ENCODE peak calls at places on chromosomes 3 and 15, in five cellular contexts. S is stomach, A is AG04450, E is breast epithelium, H is prostate gland. G is an unnamed sample.

GRCh38 chr15:100602822-100603393 is 519 bp downstream of the ASB7 start:
- DNase-seq in S (no peak), A (no peak), E (peak), H (peak), G (no peak)

GRCh38 chr15:40354408-40355171 is 3.4 kb upstream of the DISP2 start:
- DNase-seq in S (no peak), A (no peak), E (no peak), H (no peak), G (no peak)

GRCh38 chr3:8152826-8153418 is 348.7 kb upstream of the LMCD1 start:
- DNase-seq in S (no peak), A (no peak), E (no peak), H (no peak), G (no peak)

GRCh38 chr15:53209396-53210042 is 419.4 kb upstream of the ONECUT1 start:
- DNase-seq in S (no peak), A (no peak), E (no peak), H (no peak), G (no peak)

GRCh38 chr3:4986175-4986610 is 7.0 kb downstream of the BHLHE40 start:
- DNase-seq in S (no peak), A (no peak), E (no peak), H (no peak), G (no peak)

GRCh38 chr15:75231836-75232235 is 26.3 kb upstream of the GOLGA6C start:
- DNase-seq in S (no peak), A (no peak), E (no peak), H (no peak), G (no peak)

GRCh38 chr3:110344897-110345767 is 726.5 kb upstream of the NECTIN3 start:
- DNase-seq in S (no peak), A (no peak), E (no peak), H (no peak), G (no peak)

GRCh38 chr3:156140196-156140595 is 19.8 kb downstream of the KCNAB1 start:
- DNase-seq in S (no peak), A (no peak), E (no peak), H (no peak), G (no peak)

GRCh38 chr3:45915518-45916231 is 27.6 kb upstream of the CXCR6 start:
- DNase-seq in S (peak), A (peak), E (no peak), H (no peak), G (no peak)

GRCh38 chr15:31306036-31306425 is 20.6 kb upstream of the KLF13 start:
- DNase-seq in S (no peak), A (no peak), E (no peak), H (no peak), G (no peak)

GRCh38 chr3:115325539-115325938 is 178.5 kb upstream of the ZBTB20 start:
- DNase-seq in S (no peak), A (peak), E (no peak), H (no peak), G (no peak)

GRCh38 chr15:70826634-70827033 is 27.3 kb downstream of the LARP6 start:
- DNase-seq in S (no peak), A (no peak), E (no peak), H (no peak), G (no peak)

GRCh38 chr3:46852329-46852720 is 10.9 kb downstream of the MYL3 start:
- DNase-seq in S (no peak), A (no peak), E (peak), H (no peak), G (no peak)

GRCh38 chr3:52771702-52772101 is 962 bp upstream of the NEK4 start:
- DNase-seq in S (no peak), A (no peak), E (no peak), H (no peak), G (peak)

GRCh38 chr3:87025636-87026035 is 34.7 kb upstream of the VGLL3 start:
- DNase-seq in S (no peak), A (no peak), E (no peak), H (no peak), G (no peak)

GRCh38 chr3:39000008-39000450 is 51.7 kb downstream of the SCN11A start:
- DNase-seq in S (no peak), A (peak), E (no peak), H (no peak), G (no peak)

GRCh38 chr15:70271422-70272088 is 173.8 kb upstream of the TLE3 start:
- DNase-seq in S (no peak), A (peak), E (no peak), H (no peak), G (no peak)

GRCh38 chr3:136070334-136070733 is 104.8 kb downstream of the PPP2R3A start:
- DNase-seq in S (no peak), A (peak), E (no peak), H (no peak), G (no peak)

GRCh38 chr15:88992912-88993376 is 79.8 kb upstream of the MFGE8 start:
- DNase-seq in S (no peak), A (no peak), E (no peak), H (no peak), G (no peak)

GRCh38 chr3:126818696-126819095 is 114.7 kb downstream of the CHCHD6 start:
- DNase-seq in S (no peak), A (no peak), E (no peak), H (no peak), G (no peak)

GRCh38 chr15:85832389-85832788 is 37.7 kb upstream of the KLHL25 start:
- DNase-seq in S (no peak), A (no peak), E (no peak), H (no peak), G (no peak)

GRCh38 chr15:73897441-73898261 is 24.3 kb downstream of the TBC1D21 start:
- DNase-seq in S (peak), A (peak), E (no peak), H (no peak), G (no peak)

GRCh38 chr3:175266478-175266877 is 407.3 kb downstream of the NAALADL2 start:
- DNase-seq in S (no peak), A (no peak), E (no peak), H (no peak), G (no peak)

GRCh38 chr3:70849911-70850699 is 537.7 kb upstream of the MDFIC2 start:
- DNase-seq in S (no peak), A (peak), E (no peak), H (peak), G (no peak)

GRCh38 chr15:63023351-63023945 is 19.1 kb upstream of the TPM1 start:
- DNase-seq in S (no peak), A (no peak), E (no peak), H (no peak), G (no peak)

GRCh38 chr3:172305552-172305951 is 142.7 kb downstream of the GHSR start:
- DNase-seq in S (no peak), A (no peak), E (no peak), H (no peak), G (no peak)

GRCh38 chr3:117921908-117922456 is 1112.7 kb downstream of the IGSF11 start:
- DNase-seq in S (no peak), A (no peak), E (no peak), H (no peak), G (no peak)

GRCh38 chr15:75338661-75339240 is 2.9 kb downstream of the COMMD4 start:
- DNase-seq in S (no peak), A (no peak), E (no peak), H (no peak), G (no peak)

GRCh38 chr15:41215708-41216107 is 14.8 kb downstream of the EXD1 start:
- DNase-seq in S (no peak), A (no peak), E (no peak), H (no peak), G (no peak)

GRCh38 chr15:91224750-91225380 is 124.8 kb downstream of the SV2B start:
- DNase-seq in S (no peak), A (no peak), E (no peak), H (peak), G (peak)

GRCh38 chr3:61371123-61371522 is 119.9 kb upstream of the FHIT start:
- DNase-seq in S (no peak), A (no peak), E (no peak), H (no peak), G (no peak)

DNA sequence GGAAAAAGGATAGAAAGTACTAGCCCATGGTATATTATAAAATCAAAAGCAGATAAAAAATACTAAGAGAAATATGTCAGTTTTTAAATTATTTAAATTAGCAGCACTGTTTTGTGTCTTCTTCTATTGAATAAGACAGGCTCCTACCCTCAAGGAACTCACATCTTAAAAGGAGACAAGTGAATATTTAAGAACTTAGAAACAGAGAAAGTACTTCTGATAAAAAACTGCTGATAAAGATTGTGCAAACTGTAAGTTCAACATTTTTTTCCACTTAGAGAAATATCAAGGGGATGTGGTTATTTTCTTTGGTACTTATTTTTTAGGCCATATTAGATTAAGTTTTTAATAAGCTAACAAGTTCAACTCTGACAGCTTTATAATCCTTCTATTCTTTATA is 3.0 kb upstream of the ANKRD28 start:
- DNase-seq in S (no peak), A (no peak), E (no peak), H (no peak), G (no peak)
- H3K27ac ChIP-seq in S (peak), A (no peak), E (peak), H (no peak), G (no peak)

DNA sequence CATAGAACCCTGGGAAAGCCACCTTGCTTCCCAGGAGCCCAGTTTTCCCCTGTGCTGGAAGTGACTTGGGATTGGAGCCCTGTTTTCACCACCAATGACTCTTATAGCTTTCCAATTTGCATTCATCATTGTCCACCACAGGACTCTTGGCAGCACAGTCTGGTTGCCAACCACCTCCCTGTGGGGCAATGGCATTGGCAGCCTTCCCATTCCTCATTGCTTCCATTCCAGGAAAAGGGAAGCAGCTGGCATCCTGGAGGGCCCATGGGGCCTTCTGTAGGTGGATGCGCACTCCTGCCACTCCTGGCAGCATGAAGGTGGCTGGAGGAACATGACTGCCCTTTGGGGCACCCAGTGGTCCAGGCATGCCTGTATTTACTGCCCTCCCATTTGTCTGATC is 57.7 kb downstream of the FEM1B start:
- DNase-seq in S (no peak), A (no peak), E (peak), H (peak), G (no peak)
- TF ChIP-seq CTCF in S (no peak), A (no peak), E (no peak), H (no peak), G (no peak)

DNA sequence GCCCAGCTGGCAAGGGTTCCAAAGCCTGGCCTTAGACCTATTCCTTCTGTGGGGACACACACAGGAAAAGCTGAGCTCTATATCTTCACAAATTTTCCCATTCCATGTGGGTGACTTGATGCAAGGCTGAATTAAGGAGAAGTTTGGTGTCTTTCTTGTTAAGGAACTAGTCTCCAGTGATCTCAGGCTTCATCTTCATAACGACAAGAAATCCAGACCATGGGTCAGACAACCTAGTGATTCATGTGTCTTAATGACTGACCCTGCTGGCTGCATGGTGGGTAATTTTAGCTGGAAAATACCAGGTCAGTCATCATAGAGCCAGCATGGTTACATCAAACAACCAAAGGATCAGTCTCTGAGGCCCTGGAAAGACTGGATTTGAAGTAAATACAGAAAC is 112.7 kb upstream of the SLC4A7 start:
- DNase-seq in S (no peak), A (no peak), E (no peak), H (no peak), G (no peak)
- H3K4me3 ChIP-seq in S (no peak), A (no peak), E (no peak), H (no peak), G (no peak)

DNA sequence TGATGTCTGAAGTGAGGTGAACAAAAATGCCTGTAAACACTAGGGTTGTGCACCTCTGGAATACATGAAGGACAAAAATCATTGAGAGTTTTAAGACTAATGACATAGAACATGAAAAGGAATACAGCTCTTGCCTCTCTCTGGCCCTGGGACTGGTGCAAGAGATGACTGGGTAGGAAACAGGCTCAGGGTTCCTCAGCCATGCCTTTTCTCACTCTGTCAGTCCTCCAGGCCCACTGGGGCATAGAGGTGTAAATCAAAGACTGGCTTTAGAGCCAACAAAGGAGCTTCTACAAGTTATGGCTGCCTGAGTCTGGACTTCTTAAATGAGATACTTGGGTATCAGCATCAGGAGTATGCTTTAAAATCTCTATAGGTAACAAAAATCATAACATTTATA is 554.7 kb upstream of the KCNMB2 start:
- DNase-seq in S (no peak), A (no peak), E (no peak), H (no peak), G (no peak)
- H3K27ac ChIP-seq in S (no peak), A (no peak), E (no peak), H (no peak), G (no peak)

GRCh38 chr3:42652611-42653302 is 740 bp upstream of the ZBTB47 start:
- DNase-seq in S (peak), A (peak), E (peak), H (no peak), G (peak)

GRCh38 chr3:42654331-42655201 is 1.1 kb downstream of the ZBTB47 start:
- DNase-seq in S (peak), A (no peak), E (peak), H (no peak), G (peak)

GRCh38 chr3:42652251-42652610 is 1.3 kb upstream of the ZBTB47 start:
- DNase-seq in S (no peak), A (no peak), E (no peak), H (no peak), G (no peak)

GRCh38 chr3:42653303-42653559 is 266 bp upstream of the ZBTB47 start:
- DNase-seq in S (no peak), A (no peak), E (no peak), H (no peak), G (no peak)

GRCh38 chr3:42653560-42654330 is at the start of gene ZBTB47:
- DNase-seq in S (peak), A (no peak), E (peak), H (no peak), G (peak)
- TF ChIP-seq CTCF in S (no peak), A (no peak), E (no peak), H (no peak), G (no peak)

DNA sequence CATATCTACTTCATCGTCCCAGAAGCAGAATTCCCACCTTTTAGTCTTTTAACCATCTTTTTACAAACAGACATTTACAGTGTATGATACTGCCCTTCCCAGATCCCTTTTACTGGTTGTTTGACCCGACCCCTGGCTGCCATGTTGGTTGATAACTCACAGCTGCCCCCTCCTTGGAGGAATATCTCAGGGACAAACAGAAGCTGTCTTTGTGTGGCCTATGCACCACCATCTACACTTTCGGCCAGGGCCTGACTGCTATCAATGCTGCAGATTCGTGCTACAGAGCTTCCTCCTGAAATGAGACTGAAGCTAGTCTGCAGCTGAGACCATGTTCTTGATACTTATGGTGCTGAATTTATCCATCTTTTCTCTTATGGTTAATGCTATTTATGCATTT is 6.6 kb upstream of the POLQ start:
- DNase-seq in S (no peak), A (no peak), E (no peak), H (no peak), G (no peak)
- H3K4me3 ChIP-seq in S (no peak), A (peak), E (no peak), H (no peak), G (no peak)

DNA sequence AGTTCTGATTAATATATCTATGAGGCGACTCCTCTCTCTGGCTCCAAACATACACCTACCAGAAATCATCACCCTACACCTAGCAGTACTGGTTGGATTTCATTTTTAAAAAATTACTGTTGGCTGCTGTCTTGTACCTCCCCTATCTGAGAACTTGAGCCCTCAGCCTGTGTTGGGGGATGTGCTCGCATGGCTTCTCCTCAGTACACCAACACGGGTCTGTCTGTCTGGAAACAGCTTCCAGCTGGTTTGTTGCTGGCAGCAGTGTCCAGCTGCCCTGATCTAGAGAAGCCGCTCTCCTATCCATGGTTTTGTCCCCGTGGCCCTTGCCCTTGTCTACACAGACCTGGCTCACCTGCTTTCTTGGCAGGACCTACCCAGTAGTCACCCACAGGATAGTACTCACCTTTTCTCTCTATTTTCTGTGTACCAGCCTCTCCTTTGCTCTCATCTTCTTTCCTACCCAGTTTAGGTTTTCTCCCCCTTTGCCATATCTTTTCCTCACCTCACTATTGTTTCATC is 43.2 kb upstream of the NEDD4 start:
- DNase-seq in S (no peak), A (no peak), E (no peak), H (no peak), G (no peak)
- H3K27ac ChIP-seq in S (no peak), A (no peak), E (no peak), H (no peak), G (no peak)

DNA sequence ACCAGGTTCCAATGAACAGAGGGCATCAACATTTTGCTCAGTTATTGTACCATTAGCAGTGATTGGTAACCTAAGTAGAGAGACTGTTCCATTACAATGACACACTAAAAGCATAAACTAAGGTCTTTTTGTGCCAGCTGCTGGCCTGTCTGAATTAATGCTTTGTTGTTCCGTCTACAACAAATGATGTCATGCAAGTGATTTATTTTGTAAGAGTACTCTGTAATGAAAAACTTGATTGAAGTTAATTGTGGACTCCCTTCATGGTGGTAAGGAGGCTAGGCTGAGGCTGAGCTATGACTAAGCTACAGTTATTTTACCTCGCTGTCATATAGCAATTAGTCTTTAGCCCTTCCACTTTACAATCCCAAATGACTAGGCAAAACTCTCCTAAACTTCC is 23.2 kb downstream of the RCN2 start:
- DNase-seq in S (no peak), A (no peak), E (no peak), H (no peak), G (no peak)
- TF ChIP-seq CTCF in S (no peak), A (no peak), E (no peak), H (no peak), G (no peak)